ENCODE peak calls at places on chromosome 4, in four cellular contexts. G is IMR-90, Y is GM12878, N is K562. L is an unnamed sample.

GRCh38 chr4:101027721-101028120 is 319.6 kb downstream of the PPP3CA start:
- DNase-seq in G (no peak), Y (no peak), N (no peak), L (no peak)

GRCh38 chr4:80199947-80200346 is 2.6 kb downstream of the PRDM8 start:
- DNase-seq in Y (no peak), G (no peak), N (no peak), L (no peak)

GRCh38 chr4:8370835-8371234 is 69.7 kb downstream of the ACOX3 start:
- DNase-seq in N (no peak), G (no peak), Y (no peak), L (no peak)

GRCh38 chr4:113738251-113738650 is 23.3 kb downstream of the CAMK2D start:
- DNase-seq in G (peak), Y (no peak), N (no peak), L (no peak)

GRCh38 chr4:32199639-32200038 is 1479.5 kb downstream of the PCDH7 start:
- DNase-seq in G (no peak), Y (no peak), N (no peak), L (no peak)

GRCh38 chr4:95981591-95981990 is 141.7 kb downstream of the PDHA2 start:
- DNase-seq in Y (no peak), G (no peak), N (no peak), L (no peak)

GRCh38 chr4:146336413-146336807 is 122.1 kb downstream of the REELD1 start:
- DNase-seq in G (peak), Y (no peak), N (peak), L (no peak)

GRCh38 chr4:53541577-53542206 is 49.6 kb downstream of the LNX1 start:
- DNase-seq in N (no peak), G (peak), Y (no peak), L (peak)

GRCh38 chr4:94976371-94977011 is 218.7 kb downstream of the BMPR1B start:
- DNase-seq in Y (no peak), N (no peak), G (peak), L (no peak)

GRCh38 chr4:62377700-62378099 is 1177.6 kb downstream of the ADGRL3 start:
- DNase-seq in G (no peak), N (no peak), Y (no peak), L (peak)

GRCh38 chr4:56288663-56289062 is 98.6 kb downstream of the AASDH start:
- DNase-seq in N (no peak), G (no peak), Y (no peak), L (no peak)

DNA sequence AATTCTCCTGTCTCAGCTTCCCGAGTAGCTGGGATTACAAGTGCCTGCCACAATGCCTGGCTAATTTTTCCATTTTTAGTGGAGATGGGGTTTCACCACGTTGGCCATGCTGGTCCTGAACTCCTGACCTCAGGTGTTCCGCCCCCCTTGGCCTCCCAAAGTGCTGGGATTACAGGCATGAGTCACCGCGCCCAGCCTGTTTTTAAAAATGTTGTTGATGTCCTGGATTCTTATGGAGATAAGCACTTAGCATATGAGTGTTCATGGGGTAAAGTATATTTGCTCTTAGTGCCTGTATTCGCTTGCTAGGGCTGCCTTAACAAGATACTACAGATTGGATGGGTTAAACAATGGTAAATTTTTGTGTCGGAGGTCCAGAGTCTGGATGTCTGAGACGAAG is 91.7 kb downstream of the CEP44 start:
- DNase-seq in Y (no peak), G (no peak), N (peak), L (no peak)
- TF ChIP-seq MXI1 in Y (no peak), G (no peak), N (no peak), L (no peak)

GRCh38 chr4:102554482-102554881 is 53.3 kb downstream of the NFKB1 start:
- DNase-seq in G (peak), N (no peak), Y (no peak), L (no peak)
- TF ChIP-seq RCOR1 in G (no peak), N (no peak), Y (no peak), L (no peak)

GRCh38 chr4:37879365-37879764 is 11.5 kb upstream of the TBC1D1 start:
- DNase-seq in Y (no peak), G (no peak), N (no peak), L (no peak)

GRCh38 chr4:37873383-37873782 is 17.5 kb upstream of the TBC1D1 start:
- DNase-seq in N (no peak), Y (no peak), G (peak), L (no peak)

GRCh38 chr4:37872310-37872988 is 18.4 kb upstream of the TBC1D1 start:
- DNase-seq in Y (no peak), N (no peak), G (no peak), L (no peak)

GRCh38 chr4:37876156-37876555 is 14.7 kb upstream of the TBC1D1 start:
- DNase-seq in Y (no peak), G (peak), N (no peak), L (no peak)
- TF ChIP-seq MXI1 in Y (no peak), G (no peak), N (no peak), L (no peak)

GRCh38 chr4:120466429-120466828 is 399.8 kb upstream of the MAD2L1 start:
- DNase-seq in N (no peak), Y (no peak), G (no peak), L (no peak)
- TF ChIP-seq RCOR1 in N (no peak), Y (no peak), G (no peak), L (no peak)

GRCh38 chr4:22287626-22288025 is 228.2 kb downstream of the ADGRA3 start:
- DNase-seq in N (no peak), G (no peak), Y (no peak), L (no peak)
- TF ChIP-seq MXI1 in N (no peak), G (no peak), Y (no peak), L (no peak)

L was measured in SK-N-SH.